ENCODE peak calls at places on chromosome 12, in five cellular contexts. Q, B, T, M and U are unnamed samples.
A peak's percentile ranks its signal among the peaks of the same experiment; 100 is the strongest.

GRCh38 chr12:119115296-119115905 is 63.3 kb upstream of the HSPB8 start:
- DNase-seq in M (peak; percentile 35), Q (no peak), B (peak; percentile 47), T (peak; percentile 1), U (peak; percentile 43)

GRCh38 chr12:3293446-3294161 is 197.4 kb upstream of the PRMT8 start:
- DNase-seq in M (no peak), T (no peak), B (peak; percentile 49), Q (no peak), U (no peak)

GRCh38 chr12:44127966-44128365 is 292.1 kb downstream of the TMEM117 start:
- DNase-seq in Q (no peak), B (no peak), T (no peak), M (no peak), U (no peak)

GRCh38 chr12:21615441-21615840 is 10.8 kb upstream of the GYS2 start:
- DNase-seq in B (peak; percentile 14), Q (no peak), T (no peak), M (no peak), U (peak; percentile 25)

GRCh38 chr12:114746297-114747074 is 62.5 kb upstream of the TBX3 start:
- DNase-seq in B (no peak), Q (no peak), M (no peak), T (no peak), U (no peak)

GRCh38 chr12:103868215-103868614 is 27.2 kb upstream of the NT5DC3 start:
- DNase-seq in B (no peak), Q (no peak), T (no peak), M (no peak), U (no peak)

GRCh38 chr12:321606-322326 is 59.1 kb upstream of the SLC6A13 start:
- DNase-seq in Q (no peak), B (no peak), T (no peak), M (no peak), U (peak; percentile 12)

GRCh38 chr12:20264608-20265114 is 103.7 kb upstream of the PDE3A start:
- DNase-seq in T (no peak), Q (no peak), B (peak; percentile 20), M (no peak), U (no peak)

GRCh38 chr12:72010365-72010764 is 71.7 kb downstream of the TPH2 start:
- DNase-seq in B (peak; percentile 9), M (no peak), T (peak; percentile 26), Q (no peak), U (no peak)

GRCh38 chr12:68406134-68406576 is 74.0 kb upstream of the MDM1 start:
- DNase-seq in T (peak; percentile 54), B (peak; percentile 34), Q (peak; percentile 95), M (peak; percentile 93), U (no peak)
- TF ChIP-seq CTCF in T (peak; percentile 49), B (peak; percentile 73), Q (peak; percentile 53), M (peak; percentile 58), U (no peak)

DNA sequence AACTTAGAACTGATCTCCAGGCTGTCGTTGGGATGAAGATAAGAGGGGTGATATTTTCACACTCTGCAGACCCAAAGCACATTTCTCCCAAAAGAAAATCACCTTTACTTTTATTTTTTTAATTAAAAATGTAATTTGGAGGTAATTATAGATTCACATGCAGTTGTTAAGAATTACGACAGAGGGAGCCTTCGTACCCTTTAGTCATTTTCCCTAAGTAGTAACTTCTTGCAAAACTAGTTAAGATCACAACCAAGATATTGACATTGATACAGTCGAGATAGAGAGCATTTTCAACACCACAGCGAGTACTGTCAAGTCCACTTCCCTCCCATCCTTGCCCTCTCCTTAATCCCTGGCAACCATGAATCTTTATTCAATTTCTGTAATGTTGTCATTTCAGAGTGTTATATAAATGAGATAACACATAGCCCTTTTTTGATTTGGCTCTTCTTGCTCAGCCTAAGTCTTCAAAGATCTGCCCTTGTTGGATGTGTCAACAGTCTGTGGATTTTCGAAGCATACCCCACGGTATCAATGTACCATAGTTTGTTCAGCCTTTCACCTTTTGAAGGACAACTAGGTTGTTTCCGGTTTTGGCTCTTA is 39.6 kb downstream of the DNAH10 start:
- DNase-seq in B (no peak), T (no peak), M (no peak), Q (no peak), U (no peak)
- TF ChIP-seq CTCF in B (no peak), T (peak; percentile 43), M (no peak), Q (peak; percentile 39), U (peak; percentile 42)

GRCh38 chr12:120653611-120654010 is 13.2 kb downstream of the CABP1 start:
- DNase-seq in B (no peak), Q (no peak), T (no peak), M (no peak), U (no peak)

GRCh38 chr12:120656008-120656407 is 15.6 kb downstream of the CABP1 start:
- DNase-seq in B (no peak), T (no peak), Q (no peak), M (no peak), U (no peak)

GRCh38 chr12:120652671-120653435 is 12.4 kb downstream of the CABP1 start:
- DNase-seq in T (no peak), Q (no peak), M (no peak), B (no peak), U (no peak)

GRCh38 chr12:120651821-120652220 is 11.4 kb downstream of the CABP1 start:
- DNase-seq in Q (no peak), M (no peak), T (no peak), B (no peak), U (no peak)

GRCh38 chr12:120654656-120655055 is 14.2 kb downstream of the CABP1 start:
- DNase-seq in B (no peak), M (no peak), T (no peak), Q (no peak), U (no peak)
- TF ChIP-seq CTCF in B (no peak), M (no peak), T (no peak), Q (no peak), U (no peak)

GRCh38 chr12:65074932-65075331 is 46.2 kb downstream of the WIF1 start:
- DNase-seq in B (no peak), T (no peak), M (no peak), Q (no peak), U (no peak)
- TF ChIP-seq CTCF in B (peak; percentile 16), T (peak; percentile 41), M (no peak), Q (no peak), U (no peak)

GRCh38 chr12:87807127-87807526 is 222.1 kb downstream of the C12orf50 start:
- DNase-seq in B (no peak), M (no peak), Q (no peak), T (no peak), U (no peak)
- TF ChIP-seq CTCF in B (no peak), M (no peak), Q (no peak), T (no peak), U (no peak)